ENCODE peak calls at places on chromosomes 5 and 9, in four cellular contexts. I is ACHN, O is fibroblast of pulmonary artery, Z is NAMALWA. U is an unnamed sample.

GRCh38 chr5:154197801-154198461 is 7.4 kb downstream of the GALNT10 start:
- DNase-seq in I (peak), O (peak), Z (no peak), U (no peak)

GRCh38 chr5:19531374-19531952 is 456.5 kb downstream of the CDH18 start:
- DNase-seq in I (peak), O (no peak), Z (no peak), U (no peak)

GRCh38 chr5:98128271-98128670 is 645.2 kb upstream of the RGMB start:
- DNase-seq in I (no peak), O (no peak), Z (no peak), U (no peak)

GRCh38 chr5:76544268-76544926 is 78.8 kb downstream of the F2RL2 start:
- DNase-seq in I (peak), O (peak), Z (peak), U (peak)

GRCh38 chr5:150461231-150461630 is 11.7 kb upstream of the RPS14 start:
- DNase-seq in I (no peak), O (no peak), Z (peak), U (no peak)

GRCh38 chr5:19314840-19315239 is 673.2 kb downstream of the CDH18 start:
- DNase-seq in I (peak), O (no peak), Z (no peak), U (no peak)

GRCh38 chr5:180350296-180350695 is 2.8 kb downstream of the GFPT2 start:
- DNase-seq in I (no peak), O (no peak), Z (no peak), U (no peak)

GRCh38 chr5:73826761-73827450 is 200.9 kb downstream of the ARHGEF28 start:
- DNase-seq in I (no peak), O (peak), Z (no peak), U (peak)

GRCh38 chr9:109894444-109894843 is 114.4 kb downstream of the PALM2AKAP2 start:
- DNase-seq in I (no peak), O (no peak), Z (no peak), U (no peak)

GRCh38 chr5:15646351-15646750 is 146.4 kb downstream of the FBXL7 start:
- DNase-seq in I (no peak), O (no peak), Z (no peak), U (no peak)

GRCh38 chr5:143016777-143017374 is 246.7 kb downstream of the ARHGAP26 start:
- DNase-seq in I (peak), O (peak), Z (peak), U (no peak)

GRCh38 chr5:149817539-149817938 is 87.4 kb downstream of the PPARGC1B start:
- DNase-seq in I (no peak), O (no peak), Z (no peak), U (no peak)

U was measured in thyroid gland.